ENCODE peak calls at places on chromosome 5, in eight cellular contexts. R is mucosa of descending colon; V is activated CD4-positive, alpha-beta T cell treated with anti-CD3 and anti-CD28 coated beads, Interleukin-2, amount 10 ng/mL, durations not matched to agents 7 days and 5 days; A is NCI-H1048; P is activated gamma-delta T cell; N is GM10248; L is fibroblast of the aortic adventitia; O is mucosa of gallbladder. Z is an unnamed sample.

GRCh38 chr5:24623018-24623417 is 21.8 kb downstream of the CDH10 start:
- DNase-seq in A (no peak), N (no peak), V (no peak), R (no peak), O (no peak), L (no peak), P (no peak), Z (no peak)

GRCh38 chr5:124591583-124591982 is 154.9 kb downstream of the ZNF608 start:
- DNase-seq in R (no peak), N (no peak), V (no peak), L (no peak), A (no peak), O (no peak), P (no peak), Z (no peak)

GRCh38 chr5:153618307-153618706 is 127.8 kb downstream of the GRIA1 start:
- DNase-seq in N (no peak), V (no peak), L (no peak), A (no peak), O (no peak), P (no peak), R (no peak), Z (no peak)

GRCh38 chr5:149044453-149045117 is 18.3 kb downstream of the SH3TC2 start:
- DNase-seq in V (no peak), O (no peak), A (no peak), P (no peak), N (no peak), R (no peak), L (no peak), Z (no peak)

GRCh38 chr5:45454114-45454513 is 242.1 kb downstream of the HCN1 start:
- DNase-seq in N (no peak), L (no peak), O (peak), A (no peak), R (no peak), V (no peak), P (no peak), Z (no peak)

GRCh38 chr5:137282216-137282615 is 216.9 kb downstream of the SPOCK1 start:
- DNase-seq in P (no peak), V (no peak), L (no peak), N (no peak), A (no peak), O (no peak), R (no peak), Z (no peak)

GRCh38 chr5:102809033-102809432 is 53.9 kb downstream of the PAM start:
- DNase-seq in R (no peak), V (no peak), N (no peak), O (no peak), L (no peak), P (no peak), A (no peak), Z (no peak)

GRCh38 chr5:173318881-173319609 is 9.2 kb downstream of the STC2 start:
- DNase-seq in O (no peak), L (no peak), A (no peak), V (no peak), N (no peak), P (no peak), R (no peak), Z (no peak)

GRCh38 chr5:169374761-169375160 is 73.8 kb upstream of the SLIT3 start:
- DNase-seq in O (no peak), L (no peak), N (no peak), R (no peak), V (no peak), P (no peak), A (no peak), Z (no peak)

GRCh38 chr5:77239126-77239741 is 28.8 kb downstream of the PDE8B start:
- DNase-seq in N (no peak), R (no peak), L (peak), P (no peak), A (no peak), O (no peak), V (peak), Z (no peak)

GRCh38 chr5:28967848-28968247 is 1929.5 kb upstream of the CDH9 start:
- DNase-seq in R (no peak), N (no peak), A (no peak), O (no peak), P (no peak), V (no peak), L (no peak), Z (no peak)

GRCh38 chr5:3194141-3194540 is 401.5 kb upstream of the IRX1 start:
- DNase-seq in P (no peak), V (no peak), O (no peak), N (no peak), R (no peak), L (no peak), A (no peak), Z (no peak)

GRCh38 chr5:58459276-58459859 is 518 bp downstream of the PLK2 start:
- DNase-seq in A (no peak), V (no peak), N (no peak), O (peak), L (peak), R (no peak), P (peak), Z (peak)

GRCh38 chr5:7897014-7897600 is 28.2 kb downstream of the MTRR start:
- DNase-seq in P (no peak), A (no peak), N (no peak), R (peak), V (peak), O (no peak), L (peak), Z (no peak)

GRCh38 chr5:1014346-1014745 is 5.7 kb downstream of the NKD2 start:
- DNase-seq in N (no peak), L (no peak), A (no peak), V (no peak), R (peak), O (no peak), P (no peak), Z (peak)

GRCh38 chr5:100840364-100840763 is 62.7 kb downstream of the ST8SIA4 start:
- DNase-seq in N (no peak), O (no peak), A (no peak), L (peak), V (no peak), P (no peak), R (no peak), Z (no peak)

GRCh38 chr5:91641730-91642350 is 258.7 kb upstream of the ARRDC3 start:
- DNase-seq in A (peak), P (no peak), V (no peak), R (no peak), O (no peak), N (no peak), L (peak), Z (no peak)

GRCh38 chr5:133130387-133131118 is 78.7 kb downstream of the HSPA4 start:
- DNase-seq in R (no peak), N (no peak), L (peak), P (no peak), V (no peak), A (no peak), O (no peak), Z (no peak)

GRCh38 chr5:61397937-61398336 is 65.9 kb downstream of the ZSWIM6 start:
- DNase-seq in P (no peak), V (no peak), N (no peak), R (no peak), L (no peak), O (no peak), A (no peak), Z (no peak)

GRCh38 chr5:102554728-102555127 is 55.9 kb upstream of the SLCO6A1 start:
- DNase-seq in O (no peak), L (no peak), N (no peak), P (no peak), A (no peak), R (no peak), V (no peak), Z (no peak)

GRCh38 chr5:181173420-181174342 is 26.3 kb downstream of the OR2V2 start:
- DNase-seq in P (no peak), A (no peak), V (peak), N (peak), L (no peak), O (no peak), R (no peak), Z (no peak)

GRCh38 chr5:176870110-176870591 is 29.0 kb downstream of the HK3 start:
- DNase-seq in N (no peak), P (no peak), L (peak), O (peak), R (no peak), V (no peak), A (no peak), Z (no peak)

GRCh38 chr5:105168806-105169205 is 1606.2 kb upstream of the NUDT12 start:
- DNase-seq in N (no peak), P (no peak), A (no peak), R (no peak), V (no peak), L (no peak), O (no peak), Z (no peak)

GRCh38 chr5:10563940-10564837 is at the start of gene ANKRD33B:
- DNase-seq in V (peak), O (peak), A (peak), L (peak), P (peak), N (peak), R (peak), Z (peak)

GRCh38 chr5:75734913-75735789 is 17.9 kb upstream of the POC5 start:
- DNase-seq in A (no peak), V (peak), L (peak), O (peak), N (peak), P (no peak), R (no peak), Z (peak)

GRCh38 chr5:130198927-130199326 is 294.7 kb downstream of the CHSY3 start:
- DNase-seq in R (no peak), A (no peak), N (peak), L (peak), O (no peak), P (no peak), V (no peak), Z (no peak)

GRCh38 chr5:173454764-173455598 is 126.8 kb upstream of the STC2 start:
- DNase-seq in V (no peak), A (no peak), P (no peak), O (peak), R (no peak), N (no peak), L (peak), Z (no peak)

GRCh38 chr5:22319798-22320197 is 533.3 kb downstream of the CDH12 start:
- DNase-seq in N (no peak), V (no peak), L (no peak), A (no peak), P (no peak), R (no peak), O (no peak), Z (no peak)

GRCh38 chr5:158606228-158606627 is 493.5 kb downstream of the EBF1 start:
- DNase-seq in A (no peak), L (no peak), R (no peak), V (no peak), O (no peak), N (no peak), P (no peak), Z (no peak)

GRCh38 chr5:144141581-144141980 is 28.9 kb downstream of the YIPF5 start:
- DNase-seq in N (no peak), V (no peak), L (no peak), P (no peak), R (no peak), O (no peak), A (no peak), Z (no peak)

GRCh38 chr5:50687548-50687947 is 21.1 kb downstream of the PARP8 start:
- DNase-seq in P (no peak), R (no peak), V (no peak), A (no peak), N (no peak), O (no peak), L (no peak), Z (no peak)

GRCh38 chr5:82595083-82595482 is 316.9 kb upstream of the RPS23 start:
- DNase-seq in V (no peak), A (no peak), R (no peak), P (no peak), L (no peak), O (no peak), N (no peak), Z (no peak)

GRCh38 chr5:120446068-120446492 is 18.0 kb upstream of the PRR16 start:
- DNase-seq in N (no peak), A (no peak), O (no peak), L (peak), V (no peak), R (no peak), P (no peak), Z (no peak)

GRCh38 chr5:120538149-120538548 is 74.0 kb downstream of the PRR16 start:
- DNase-seq in L (peak), R (no peak), A (no peak), O (no peak), P (no peak), V (no peak), N (no peak), Z (no peak)

GRCh38 chr5:35246928-35247644 is 16.8 kb upstream of the PRLR start:
- DNase-seq in V (no peak), P (no peak), R (peak), O (peak), A (no peak), N (no peak), L (peak), Z (peak)

GRCh38 chr5:40976836-40977235 is 67.5 kb downstream of the C7 start:
- DNase-seq in O (no peak), N (no peak), A (no peak), R (no peak), V (no peak), P (no peak), L (no peak), Z (no peak)